ENCODE peak calls at places on chromosomes 2 and 18, in five cellular contexts. M is right cardiac atrium, U is ovary, P is gastrocnemius medialis, D is mammary epithelial cell. E is an unnamed sample.

GRCh38 chr2:62663443-62663842 is 42.1 kb upstream of the EHBP1 start:
- DNase-seq in P (no peak), U (no peak), M (no peak), D (no peak), E (no peak)

GRCh38 chr2:669323-669722 is 7.9 kb downstream of the TMEM18 start:
- DNase-seq in U (no peak), P (no peak), D (no peak), M (no peak), E (no peak)

GRCh38 chr2:37472959-37473358 is 128.5 kb downstream of the QPCT start:
- DNase-seq in P (no peak), M (peak), D (peak), U (no peak), E (no peak)

GRCh38 chr18:22335644-22336275 is 82.0 kb downstream of the CTAGE1 start:
- DNase-seq in U (no peak), M (peak), D (no peak), P (no peak), E (no peak)

GRCh38 chr2:156511112-156511511 is 74.9 kb downstream of the GPD2 start:
- DNase-seq in M (no peak), P (no peak), U (no peak), D (no peak), E (no peak)

GRCh38 chr18:36899289-36899688 is 70.4 kb downstream of the KIAA1328 start:
- DNase-seq in P (no peak), D (peak), M (no peak), U (no peak), E (no peak)

GRCh38 chr2:169086893-169087467 is 17.6 kb downstream of the DHRS9 start:
- DNase-seq in U (no peak), M (no peak), P (no peak), D (peak), E (no peak)

GRCh38 chr2:230153390-230153976 is 66.3 kb downstream of the SP110 start:
- DNase-seq in U (no peak), M (no peak), P (no peak), D (no peak), E (no peak)

GRCh38 chr2:66849128-66849527 is 414.2 kb downstream of the MEIS1 start:
- DNase-seq in D (no peak), U (no peak), M (peak), P (no peak), E (no peak)

GRCh38 chr2:56357655-56358295 is 174.0 kb downstream of the CCDC85A start:
- DNase-seq in U (no peak), M (no peak), D (no peak), P (no peak), E (no peak)

GRCh38 chr2:58862234-58862633 is 621.1 kb upstream of the FANCL start:
- DNase-seq in M (no peak), U (no peak), P (no peak), D (no peak), E (no peak)

GRCh38 chr2:82120120-82120519 is 1815.6 kb upstream of the LRRTM1 start:
- DNase-seq in D (no peak), M (no peak), U (no peak), P (no peak), E (no peak)

GRCh38 chr2:202064206-202064880 is 8.7 kb upstream of the KIAA2012 start:
- DNase-seq in M (peak), D (peak), U (no peak), P (no peak), E (no peak)

GRCh38 chr2:46434851-46435273 is 44.5 kb upstream of the TMEM247 start:
- DNase-seq in D (peak), M (no peak), P (no peak), U (no peak), E (no peak)

GRCh38 chr2:28586864-28587263 is 91.0 kb downstream of the PLB1 start:
- DNase-seq in U (no peak), M (no peak), P (no peak), D (no peak), E (no peak)

GRCh38 chr2:99810241-99810640 is 320.4 kb upstream of the REV1 start:
- DNase-seq in U (no peak), D (no peak), P (no peak), M (no peak), E (no peak)

GRCh38 chr2:2107140-2107539 is 223.9 kb downstream of the MYT1L start:
- DNase-seq in D (no peak), U (no peak), M (no peak), P (no peak), E (no peak)

GRCh38 chr2:96527990-96528679 is 8.4 kb upstream of the ARID5A start:
- DNase-seq in U (peak), M (peak), P (no peak), D (no peak), E (peak)

DNA sequence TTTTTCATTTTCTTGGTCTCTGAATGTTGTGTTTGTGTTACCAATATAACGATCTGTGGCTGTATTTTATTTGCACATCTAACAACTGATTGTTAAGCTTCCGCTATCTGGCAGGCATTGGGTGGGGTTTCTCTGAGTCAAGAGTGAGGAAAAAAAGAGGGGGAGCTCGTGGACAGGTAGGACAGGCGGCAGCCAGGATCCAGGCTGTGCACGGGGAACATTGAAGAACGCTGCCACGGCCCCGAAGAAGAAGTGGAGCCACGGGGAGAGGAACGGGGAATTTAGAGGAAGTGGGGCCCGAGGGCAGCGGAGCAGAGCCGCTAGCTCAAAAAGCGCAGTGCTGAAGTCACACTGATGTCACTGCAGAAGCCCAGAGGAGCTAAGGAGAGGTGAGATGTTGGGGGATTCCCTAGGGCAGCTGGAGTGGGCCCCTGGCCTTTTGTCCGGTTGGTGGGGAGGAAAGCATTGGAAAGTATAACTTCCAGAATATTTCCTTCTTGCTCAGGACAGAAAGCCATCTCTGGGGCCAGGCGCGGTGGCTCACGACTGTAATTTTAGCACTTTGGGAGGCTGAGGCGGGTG is 20.9 kb upstream of the DNMT3A start:
- DNase-seq in U (peak), D (no peak), P (no peak), M (peak), E (peak)
- H3K27ac ChIP-seq in U (no peak), D (no peak), P (peak), M (no peak), E (peak)

GRCh38 chr18:24019641-24020331 is 5.2 kb downstream of the TTC39C start:
- DNase-seq in D (no peak), U (no peak), P (no peak), M (no peak), E (no peak)
- H3K4me3 ChIP-seq in D (no peak), U (no peak), P (no peak), M (no peak), E (no peak)

DNA sequence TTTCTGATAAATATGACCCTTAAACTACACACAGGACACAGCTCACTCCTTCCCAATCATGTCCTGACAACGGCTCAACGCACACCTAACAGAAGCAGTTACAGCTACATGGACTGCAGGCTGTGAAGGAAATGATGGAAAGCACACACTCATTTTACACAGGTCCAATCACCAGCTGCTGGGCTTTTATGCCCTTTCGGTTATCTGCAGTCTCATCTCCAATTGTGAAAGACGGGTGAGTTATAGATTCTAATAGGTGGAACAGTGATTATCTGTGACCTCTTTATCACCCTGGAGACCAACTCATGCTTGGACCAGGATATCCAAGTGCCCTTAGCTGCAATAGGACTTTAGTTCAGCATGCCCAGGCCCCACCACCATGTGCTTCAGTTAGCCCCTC is 110.4 kb upstream of the CREB1 start:
- DNase-seq in M (no peak), P (no peak), U (no peak), D (no peak), E (no peak)
- H3K27ac ChIP-seq in M (no peak), P (no peak), U (no peak), D (no peak), E (no peak)

DNA sequence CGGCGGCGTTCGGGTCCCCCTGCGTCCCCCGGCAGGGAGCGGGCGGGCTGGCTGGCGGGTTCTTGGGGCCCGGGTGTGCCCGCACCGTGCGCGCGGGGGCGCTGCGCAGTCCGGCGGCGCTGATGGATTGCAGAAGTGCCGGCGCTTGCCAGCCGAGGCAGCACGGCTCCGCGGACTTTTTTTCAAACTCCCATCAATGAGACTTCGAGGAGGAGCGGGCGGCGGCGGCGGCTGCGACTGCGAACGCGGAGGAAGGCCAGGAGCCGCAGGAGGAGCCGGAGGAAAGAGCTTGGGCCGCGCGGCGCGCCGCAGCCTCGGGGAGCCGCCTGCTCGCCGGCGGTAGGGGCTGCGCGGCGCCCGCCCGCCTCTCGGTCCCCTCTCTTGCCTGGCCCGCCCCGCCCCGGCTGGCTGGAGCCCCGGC is at the start of gene GLI2:
- DNase-seq in U (peak), P (peak), M (peak), D (peak), E (peak)
- H3K4me3 ChIP-seq in U (peak), P (peak), M (peak), D (peak), E (peak)

GRCh38 chr18:5464241-5464640 is 79.6 kb downstream of the EPB41L3 start:
- DNase-seq in P (no peak), U (no peak), D (no peak), M (no peak), E (no peak)
- H3K27ac ChIP-seq in P (no peak), U (no peak), D (no peak), M (no peak), E (no peak)

DNA sequence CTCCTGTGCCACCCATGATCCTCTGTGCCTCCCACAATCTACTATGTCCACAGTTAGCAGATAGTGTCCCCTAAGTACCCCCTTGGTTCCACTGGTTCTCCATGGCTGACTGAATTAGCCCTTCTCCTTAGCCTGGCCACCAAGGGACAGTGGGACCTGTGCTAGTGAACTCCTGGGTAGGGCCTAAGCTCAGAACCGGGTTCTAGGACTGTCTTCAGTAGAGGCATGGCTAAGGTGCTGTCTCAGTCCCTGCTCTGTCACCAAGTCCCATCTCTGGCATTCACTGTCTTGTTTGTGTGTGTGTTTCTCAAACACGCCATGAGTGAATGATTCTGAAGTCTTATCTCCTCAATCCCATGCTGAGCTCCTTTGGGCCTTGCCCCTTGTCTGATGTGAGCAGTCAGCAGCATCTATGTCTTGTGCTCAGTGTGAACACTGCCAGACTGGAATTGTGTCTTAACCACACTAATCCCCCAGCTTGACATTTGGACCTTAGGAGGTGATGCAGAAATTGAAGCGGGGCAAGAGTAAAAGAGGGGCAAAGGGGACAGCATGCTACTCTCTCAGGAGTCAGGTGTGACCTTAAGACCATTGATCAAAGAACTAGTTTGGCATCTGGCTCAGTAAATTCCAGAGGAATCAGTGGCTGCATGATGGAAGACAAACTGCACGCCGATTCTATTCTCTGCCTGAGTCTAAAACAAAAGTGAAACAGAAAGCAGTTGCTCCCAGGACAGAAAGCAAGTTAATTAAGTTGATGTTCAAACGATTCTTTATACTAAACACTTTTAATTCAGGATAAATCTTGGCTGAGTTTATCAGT is 190.5 kb downstream of the ALPK2 start:
- DNase-seq in M (no peak), U (no peak), D (peak), P (no peak), E (no peak)
- H3K4me3 ChIP-seq in M (peak), U (peak), D (no peak), P (peak), E (peak)

GRCh38 chr2:110167326-110167955 is 37.4 kb downstream of the NPHP1 start:
- DNase-seq in U (no peak), M (no peak), P (no peak), D (no peak), E (no peak)

GRCh38 chr2:110170102-110170501 is 34.7 kb downstream of the NPHP1 start:
- DNase-seq in U (no peak), M (no peak), D (no peak), P (peak), E (no peak)

GRCh38 chr2:110166246-110166645 is 38.6 kb downstream of the NPHP1 start:
- DNase-seq in U (no peak), M (no peak), D (no peak), P (no peak), E (no peak)
- H3K27ac ChIP-seq in U (no peak), M (no peak), D (no peak), P (peak), E (peak)

DNA sequence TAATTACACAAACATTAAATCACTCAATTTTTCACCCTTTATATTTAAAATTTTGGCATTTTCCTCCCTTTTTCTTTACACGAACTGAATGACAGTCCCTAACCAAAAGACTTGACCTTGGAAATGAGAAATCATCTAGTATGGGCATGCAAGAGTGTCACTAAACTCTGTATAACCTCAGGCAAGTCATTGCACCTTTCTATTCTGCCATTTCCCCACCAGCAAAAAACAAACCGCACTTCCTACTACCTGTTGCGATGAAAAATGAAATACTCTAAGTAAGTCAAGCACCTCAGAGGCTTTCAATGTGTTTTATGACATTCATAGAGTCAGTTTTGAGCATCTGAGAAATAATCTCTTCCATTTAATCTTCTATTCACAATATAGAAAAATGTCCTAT is 44.1 kb downstream of the ANKRD44 start:
- DNase-seq in U (no peak), D (no peak), P (no peak), M (no peak), E (no peak)
- H3K4me3 ChIP-seq in U (no peak), D (no peak), P (no peak), M (no peak), E (no peak)

DNA sequence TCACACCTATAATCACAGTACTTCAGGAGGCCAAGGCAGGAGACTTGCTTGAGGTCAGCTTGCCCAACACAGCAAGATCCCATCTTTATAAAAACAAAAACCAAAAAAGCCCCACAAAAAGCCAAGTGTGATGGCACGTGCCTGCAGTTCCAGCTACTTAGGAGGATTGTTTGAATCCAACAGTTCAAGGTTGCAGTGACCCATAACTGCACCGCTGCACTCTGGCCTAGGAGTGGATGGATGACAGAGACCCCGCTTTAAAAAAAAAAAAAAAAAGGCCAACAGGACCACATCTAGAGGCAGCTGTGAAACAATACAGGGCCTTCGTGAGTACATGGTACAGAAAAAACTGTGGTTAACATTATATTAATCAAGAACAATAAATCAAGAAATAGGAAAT is 56.2 kb downstream of the PRPF40A start:
- DNase-seq in M (no peak), D (no peak), U (no peak), P (no peak), E (no peak)
- H3K27ac ChIP-seq in M (no peak), D (no peak), U (no peak), P (no peak), E (no peak)

GRCh38 chr2:189578272-189578671 is 2.3 kb downstream of the SLC40A1 start:
- DNase-seq in M (no peak), D (no peak), P (no peak), U (no peak), E (no peak)
- H3K4me3 ChIP-seq in M (peak), D (no peak), P (peak), U (peak), E (peak)